ENCODE peak calls at places on chromosomes 3 and 15, in nine cellular contexts. N is stomach, I is transverse colon, F is tibial nerve, Z is K562, G is H1, A is upper lobe of left lung, D is HepG2, Y is ovary. B is an unnamed sample. For H3K4me1, the result is how much of the 10 kb centered on the place peaks cover.

GRCh38 chr3:52498134-52499054 is 3.3 kb downstream of the STAB1 start:
- DNase-seq in Y (no peak), D (no peak), A (peak), Z (peak), F (peak), I (peak), G (no peak), N (no peak), B (no peak)

GRCh38 chr3:48927928-48928327 is 9.3 kb downstream of the ARIH2 start:
- DNase-seq in D (no peak), A (no peak), N (no peak), G (no peak), I (no peak), F (no peak), Z (no peak), Y (no peak), B (no peak)

GRCh38 chr3:118949113-118949760 is 85.4 kb downstream of the IGSF11 start:
- DNase-seq in D (no peak), Z (no peak), G (no peak), Y (no peak), F (no peak), I (no peak), A (no peak), N (no peak), B (no peak)

GRCh38 chr3:141083831-141084624 is 32.9 kb downstream of the SPSB4 start:
- DNase-seq in Y (no peak), N (no peak), D (no peak), A (no peak), F (no peak), G (no peak), I (no peak), Z (no peak), B (peak)

GRCh38 chr15:70582143-70582945 is 181.0 kb downstream of the UACA start:
- DNase-seq in N (no peak), A (no peak), Y (no peak), I (no peak), G (no peak), D (no peak), Z (no peak), F (no peak), B (peak)

GRCh38 chr15:100116416-100117190 is 225.2 kb downstream of the ADAMTS17 start:
- DNase-seq in G (no peak), D (no peak), Z (no peak), F (no peak), Y (peak), A (no peak), I (no peak), N (no peak), B (no peak)

GRCh38 chr3:189898559-189899153 is 222.0 kb downstream of the P3H2 start:
- DNase-seq in I (no peak), N (no peak), Z (no peak), A (no peak), F (no peak), G (no peak), Y (no peak), D (no peak), B (no peak)

GRCh38 chr3:191123231-191123630 is 75.8 kb upstream of the OSTN start:
- DNase-seq in I (no peak), A (no peak), Y (no peak), G (no peak), N (no peak), Z (no peak), D (no peak), F (no peak), B (no peak)

GRCh38 chr15:68335251-68335650 is 57.7 kb downstream of the FEM1B start:
- DNase-seq in F (no peak), G (no peak), I (no peak), A (no peak), N (no peak), D (no peak), Y (no peak), Z (no peak), B (no peak)

GRCh38 chr3:190013943-190014924 is 106.5 kb downstream of the P3H2 start:
- DNase-seq in F (no peak), N (no peak), Y (no peak), D (no peak), Z (no peak), A (no peak), I (no peak), G (no peak), B (no peak)

GRCh38 chr15:95624616-95625361 is 705.7 kb upstream of the NR2F2 start:
- DNase-seq in A (no peak), I (no peak), D (no peak), N (no peak), Z (no peak), Y (no peak), G (no peak), F (no peak), B (no peak)

GRCh38 chr3:116199063-116199462 is 246.2 kb downstream of the LSAMP start:
- DNase-seq in F (no peak), N (no peak), G (no peak), A (no peak), D (no peak), Y (no peak), Z (no peak), I (no peak), B (no peak)

GRCh38 chr15:77032052-77032646 is 37.2 kb downstream of the PSTPIP1 start:
- DNase-seq in G (peak), A (peak), N (peak), I (peak), F (no peak), D (peak), Y (peak), Z (no peak), B (peak)
- TF ChIP-seq EP300 in G (no peak), A (no peak), N (no peak), I (no peak), F (no peak), D (no peak), Y (no peak), Z (no peak), B (no peak)

DNA sequence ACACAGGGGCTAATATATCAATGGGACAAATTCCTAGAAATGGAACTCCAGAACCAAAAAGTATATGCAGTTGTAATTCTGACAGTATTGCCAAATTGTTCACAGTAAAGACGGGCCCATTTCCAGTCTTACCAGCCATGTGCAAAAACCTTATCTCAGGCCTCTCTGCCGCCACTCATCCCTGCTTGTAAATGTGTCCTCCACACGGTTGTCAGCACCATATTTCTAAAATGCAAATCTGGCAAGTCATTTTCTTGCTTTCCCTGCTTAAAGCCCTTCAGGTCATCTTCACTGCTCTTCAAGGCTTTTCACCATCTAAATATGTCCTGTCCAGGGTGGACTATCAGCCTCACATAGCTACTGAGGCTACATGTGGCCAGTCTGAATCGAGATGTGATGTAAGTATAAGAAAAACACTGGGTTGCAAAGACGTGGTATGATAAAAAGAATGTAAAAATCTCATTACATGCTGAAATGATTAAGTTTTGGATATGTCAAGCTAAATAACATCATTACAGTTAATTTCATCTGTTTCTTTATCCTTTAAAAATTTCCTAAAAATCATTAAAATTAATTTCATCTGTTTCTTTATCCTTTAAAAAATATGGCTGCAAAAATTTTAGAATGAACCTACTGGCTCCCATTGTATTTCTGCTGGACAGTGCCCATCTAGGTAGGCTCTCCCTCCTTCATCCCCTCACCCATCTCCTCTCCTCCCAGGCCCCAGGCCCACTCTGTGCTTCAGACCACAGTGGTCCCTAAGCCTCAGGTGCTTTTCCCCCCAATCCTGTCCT is 980 bp downstream of the PARP9 start:
- DNase-seq in A (no peak), D (no peak), I (no peak), G (no peak), Y (no peak), Z (no peak), N (no peak), F (no peak), B (no peak)
- H3K4me3 ChIP-seq in A (peak), D (peak), I (peak), G (no peak), Y (peak), Z (peak), N (peak), F (peak), B (peak)

GRCh38 chr3:149473314-149473990 is 1.0 kb upstream of the TM4SF4 start:
- DNase-seq in N (peak), Y (peak), Z (no peak), A (peak), I (peak), F (no peak), D (no peak), G (no peak), B (no peak)
- H3K4me1 ChIP-seq in N (under half), Y (under half), Z (under half), A (under half), I (under half), F (under half), D (under half), G (under half), B (under half)

DNA sequence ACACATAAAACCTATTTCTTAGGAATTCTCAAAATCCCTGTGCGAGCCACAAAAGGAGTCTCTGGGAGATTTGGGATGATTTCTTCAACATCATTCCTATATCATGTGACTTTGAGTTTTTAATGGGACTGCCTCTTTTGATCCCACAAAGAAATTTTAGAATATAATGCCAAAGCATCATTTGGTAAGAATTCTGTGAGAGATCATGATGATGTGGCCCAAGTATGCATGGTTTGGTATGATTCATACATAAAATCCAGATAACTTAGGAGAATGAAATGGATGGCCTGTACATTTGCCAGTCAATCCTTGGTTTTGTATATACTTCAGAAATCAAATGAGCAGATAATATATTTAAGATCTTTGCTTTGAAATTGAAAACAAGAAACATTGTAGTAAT is 61.3 kb downstream of the UBE2E2 start:
- DNase-seq in Y (no peak), Z (no peak), G (no peak), N (no peak), F (no peak), A (no peak), I (no peak), D (no peak), B (no peak)
- TF ChIP-seq EP300 in Y (no peak), Z (no peak), G (no peak), N (no peak), F (no peak), A (no peak), I (no peak), D (no peak), B (no peak)

DNA sequence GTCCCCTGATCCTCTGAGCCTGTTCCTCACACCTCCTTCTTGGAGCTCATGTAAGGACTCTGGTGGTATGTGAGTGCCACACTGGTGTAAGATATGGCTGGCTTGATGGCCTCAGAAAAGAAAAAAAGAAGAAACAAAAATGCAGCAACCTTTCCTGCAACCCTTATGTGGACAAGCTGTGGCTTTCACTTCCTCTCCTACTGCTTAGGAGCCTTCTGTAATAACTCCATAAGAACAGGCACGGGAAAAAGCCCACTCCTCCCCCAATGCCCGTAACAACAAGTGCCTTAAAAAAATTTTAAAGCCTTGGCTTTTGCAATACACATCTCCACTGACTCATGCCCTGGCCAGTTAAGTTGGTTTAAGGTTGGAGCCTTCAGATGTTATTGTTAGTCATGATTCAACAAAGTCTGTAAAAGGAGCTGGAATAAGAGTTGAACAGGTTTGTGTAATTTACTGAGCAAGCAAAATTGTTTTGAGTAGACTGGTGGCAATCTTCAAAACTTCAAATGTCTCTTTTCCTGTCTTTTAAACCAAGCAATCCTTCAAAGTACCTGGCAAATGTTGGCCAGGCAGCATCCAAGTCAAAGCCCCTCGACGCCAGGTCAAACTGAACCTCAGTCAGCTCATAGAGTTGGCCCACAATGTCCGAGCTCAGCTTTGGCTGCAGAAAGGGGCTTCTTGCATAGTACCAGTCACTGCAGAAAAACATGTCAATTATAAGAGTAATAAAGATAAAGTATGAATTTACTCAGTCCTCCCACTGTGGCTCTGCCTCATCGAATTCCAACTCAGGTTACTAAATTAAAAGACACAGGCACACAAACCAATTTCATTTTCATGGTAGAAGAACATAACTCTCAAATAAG is 22.9 kb downstream of the FYCO1 start:
- DNase-seq in F (no peak), I (no peak), Z (no peak), G (no peak), A (peak), N (no peak), Y (peak), D (no peak), B (no peak)
- H3K4me3 ChIP-seq in F (no peak), I (no peak), Z (no peak), G (no peak), A (no peak), N (no peak), Y (no peak), D (no peak), B (no peak)

DNA sequence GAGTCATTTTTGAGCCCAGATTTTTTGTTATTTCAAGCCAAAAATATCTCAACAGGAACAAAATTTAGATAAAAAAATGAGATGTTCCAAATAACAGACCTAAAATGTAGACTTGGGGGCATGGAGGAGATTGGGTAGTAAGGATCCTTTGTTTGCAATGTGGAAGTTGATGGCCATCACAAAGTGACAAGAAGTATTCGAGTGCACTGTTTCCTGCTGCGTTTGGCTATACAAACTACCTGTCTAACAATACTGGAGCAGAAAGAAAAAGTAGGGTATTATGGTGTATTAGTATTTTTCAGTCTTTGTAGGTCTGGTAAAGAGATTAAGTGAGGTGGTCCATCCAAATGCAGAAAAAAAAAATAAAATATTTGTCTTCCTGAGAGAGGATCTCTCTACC is 284.2 kb downstream of the C3orf38 start:
- DNase-seq in Y (no peak), G (no peak), N (no peak), F (no peak), D (no peak), I (no peak), Z (no peak), A (no peak), B (no peak)
- H3K4me1 ChIP-seq in Y (under half), G (under half), N (under half), F (under half), D (under half), I (under half), Z (under half), A (under half), B (under half)

B was measured in suprapubic skin.